ENCODE peak calls at places on chromosomes 12 and 14, in four cellular contexts. O is kidney epithelial cell, N is foreskin fibroblast, H is cardiac muscle cell. L is an unnamed sample.

GRCh38 chr14:100127853-100128455 is 31.5 kb downstream of the DEGS2 start:
- DNase-seq in O (no peak), N (no peak), H (no peak), L (no peak)

GRCh38 chr14:57209561-57209960 is 59.1 kb downstream of the EXOC5 start:
- DNase-seq in O (peak), N (peak), H (no peak), L (no peak)

GRCh38 chr12:220946-221550 is 7.1 kb upstream of the SLC6A12 start:
- DNase-seq in O (no peak), N (no peak), H (no peak), L (no peak)

GRCh38 chr14:95015046-95015445 is 142.3 kb downstream of the DICER1 start:
- DNase-seq in O (no peak), N (no peak), H (no peak), L (no peak)

GRCh38 chr14:92751819-92752218 is 3.4 kb upstream of the LGMN start:
- DNase-seq in O (no peak), N (no peak), H (peak), L (no peak)

GRCh38 chr14:105069887-105070759 is 4.9 kb upstream of the GPR132 start:
- DNase-seq in O (no peak), N (peak), H (no peak), L (no peak)

GRCh38 chr14:59500732-59501131 is 16.4 kb downstream of the JKAMP start:
- DNase-seq in O (no peak), N (no peak), H (no peak), L (no peak)

GRCh38 chr14:49982522-49982951 is 89.7 kb downstream of the ARF6 start:
- DNase-seq in O (no peak), N (peak), H (no peak), L (no peak)

GRCh38 chr12:98741615-98742265 is 96.7 kb downstream of the APAF1 start:
- DNase-seq in O (no peak), N (peak), H (no peak), L (no peak)
- TF ChIP-seq CTCF in O (no peak), N (no peak), H (no peak), L (no peak)

GRCh38 chr12:107607464-107608392 is 77.9 kb upstream of the PWP1 start:
- DNase-seq in O (peak), N (peak), H (peak), L (peak)

GRCh38 chr12:107605293-107605692 is 80.3 kb upstream of the PWP1 start:
- DNase-seq in O (no peak), N (no peak), H (no peak), L (no peak)

GRCh38 chr12:107612508-107612907 is 73.1 kb upstream of the PWP1 start:
- DNase-seq in O (no peak), N (peak), H (no peak), L (no peak)

DNA sequence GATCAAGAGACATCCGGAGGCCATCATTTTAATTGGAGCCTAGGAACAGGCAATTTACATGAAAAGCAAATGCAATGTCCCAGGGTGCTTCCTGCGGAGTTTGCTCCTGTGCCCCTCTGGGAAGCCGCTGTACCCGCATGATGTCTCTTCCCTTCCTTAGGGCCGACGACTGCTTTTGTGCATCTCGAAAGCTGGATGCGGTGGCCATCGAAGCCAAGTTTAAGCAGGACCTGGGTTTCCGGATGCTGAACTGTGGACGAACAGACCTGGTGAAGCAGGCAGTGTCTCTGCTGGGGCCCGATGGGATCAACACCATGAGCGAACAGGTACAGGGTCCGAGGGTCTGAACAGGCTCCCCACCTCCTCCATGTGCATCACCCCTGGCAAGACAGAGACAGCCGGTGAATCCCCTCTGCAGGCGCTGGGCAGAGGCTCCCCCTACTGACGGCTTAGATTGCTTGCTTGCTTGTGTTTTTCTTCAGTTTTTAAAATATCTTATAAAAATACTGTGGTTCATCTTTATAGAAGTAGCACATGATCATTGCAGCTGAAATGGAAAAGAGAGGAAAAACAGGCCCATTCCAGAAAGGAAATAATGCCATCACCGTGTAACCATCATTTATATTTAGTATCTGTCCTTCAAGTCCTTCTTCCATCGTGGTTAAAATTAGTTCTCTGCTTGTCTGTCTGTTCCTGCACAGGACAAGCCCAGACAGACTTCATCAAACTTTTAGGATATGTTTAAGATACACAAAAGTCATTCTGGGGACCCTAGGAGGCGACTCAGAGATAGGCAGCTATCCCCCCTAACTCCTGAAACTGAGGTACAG is 75.4 kb upstream of the PWP1 start:
- DNase-seq in O (peak), N (peak), H (peak), L (peak)
- TF ChIP-seq CTCF in O (peak), N (peak), H (peak), L (peak)

DNA sequence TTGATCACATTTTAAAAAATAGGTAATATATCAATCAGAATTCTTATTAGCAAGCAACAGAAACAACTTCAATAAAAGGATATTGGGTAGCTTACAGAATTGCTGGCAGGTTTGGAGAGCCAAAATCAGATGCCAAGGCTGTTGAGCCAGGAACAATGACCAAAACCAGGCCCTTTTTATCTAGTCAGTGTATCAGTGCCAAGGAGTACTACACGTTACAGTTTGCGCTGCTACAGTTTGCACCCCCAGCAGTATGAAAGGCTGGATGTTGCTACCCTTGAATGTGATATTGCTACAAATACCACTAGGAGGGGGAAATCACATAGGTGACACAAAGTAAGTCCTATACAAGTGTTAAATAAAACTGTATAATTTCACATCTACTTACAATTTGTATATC is 19.3 kb downstream of the CGRRF1 start:
- DNase-seq in O (no peak), N (no peak), H (no peak), L (no peak)
- TF ChIP-seq CTCF in O (no peak), N (no peak), H (no peak), L (no peak)

GRCh38 chr12:16939871-16940306 is 333.9 kb upstream of the LMO3 start:
- DNase-seq in O (peak), N (no peak), H (peak), L (peak)
- TF ChIP-seq CTCF in O (peak), N (peak), H (peak), L (peak)

GRCh38 chr14:35404496-35405303 is at the start of gene NFKBIA:
- DNase-seq in O (peak), N (peak), H (peak), L (peak)
- TF ChIP-seq CTCF in O (peak), N (peak), H (peak), L (peak)

GRCh38 chr14:24437020-24437735 is 5.4 kb downstream of the SDR39U1 start:
- DNase-seq in O (no peak), N (no peak), H (no peak), L (no peak)
- TF ChIP-seq CTCF in O (no peak), N (no peak), H (no peak), L (no peak)

GRCh38 chr14:64795921-64796320 is 83.8 kb downstream of the SPTB start:
- DNase-seq in O (no peak), N (no peak), H (no peak), L (no peak)

GRCh38 chr14:64792231-64792630 is 87.5 kb downstream of the SPTB start:
- DNase-seq in O (no peak), N (no peak), H (no peak), L (no peak)

GRCh38 chr14:64796369-64796768 is 83.3 kb downstream of the SPTB start:
- DNase-seq in O (no peak), N (no peak), H (no peak), L (no peak)

GRCh38 chr14:64792871-64793560 is 86.7 kb downstream of the SPTB start:
- DNase-seq in O (no peak), N (no peak), H (no peak), L (no peak)

GRCh38 chr14:64795211-64795610 is 84.5 kb downstream of the SPTB start:
- DNase-seq in O (no peak), N (no peak), H (no peak), L (no peak)
- TF ChIP-seq CTCF in O (no peak), N (no peak), H (no peak), L (no peak)

DNA sequence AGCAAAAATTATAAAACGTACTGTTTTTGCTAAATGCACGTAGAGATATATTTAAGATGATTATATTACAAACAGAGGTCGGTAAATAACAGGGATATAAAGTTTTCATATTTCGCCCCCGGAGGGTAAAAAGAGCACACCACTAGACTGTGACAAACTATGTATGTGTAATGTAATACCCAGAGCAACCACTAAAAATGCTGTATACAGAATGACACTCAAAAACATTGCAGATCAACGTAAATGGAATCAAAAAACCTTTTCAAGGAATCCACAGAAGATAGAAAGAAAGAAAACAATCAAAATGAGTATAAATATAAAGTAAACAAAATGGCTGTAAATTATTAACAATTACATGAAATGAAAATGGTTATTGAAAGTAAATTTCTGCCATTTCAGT is 37.6 kb upstream of the PRB4 start:
- DNase-seq in O (no peak), N (no peak), H (no peak), L (no peak)
- TF ChIP-seq CTCF in O (no peak), N (no peak), H (no peak), L (peak)

GRCh38 chr14:87017335-87017734 is 975.6 kb downstream of the GALC start:
- DNase-seq in O (no peak), N (no peak), H (no peak), L (no peak)

GRCh38 chr14:87013583-87013982 is 979.4 kb downstream of the GALC start:
- DNase-seq in O (peak), N (peak), H (no peak), L (no peak)

GRCh38 chr14:87018294-87018693 is 974.7 kb downstream of the GALC start:
- DNase-seq in O (no peak), N (peak), H (no peak), L (no peak)

GRCh38 chr14:87014854-87015253 is 978.1 kb downstream of the GALC start:
- DNase-seq in O (no peak), N (peak), H (no peak), L (no peak)
- TF ChIP-seq CTCF in O (no peak), N (no peak), H (no peak), L (peak)

L was measured in endothelial cell.